ENCODE peak calls at places on chromosomes 12 and 14, in six cellular contexts. K is HepG2, I is HEK293T, E is K562, O is WTC11, J is H1. F is an unnamed sample.

GRCh38 chr12:55720894-55721444 is 776 bp downstream of the RDH5 start:
- DNase-seq in J (no peak), E (peak; percentile 56), K (peak; percentile 55), I (no peak), O (peak; percentile 49), F (peak; percentile 66)

GRCh38 chr14:65788876-65789859 is 376.6 kb downstream of the FUT8 start:
- DNase-seq in O (no peak), J (no peak), K (peak; percentile 3), I (no peak), E (no peak), F (no peak)

GRCh38 chr12:90809941-90810340 is 145.0 kb downstream of the CCER1 start:
- DNase-seq in I (no peak), J (no peak), K (no peak), O (no peak), E (no peak), F (no peak)

GRCh38 chr12:1083888-1084262 is 92.9 kb downstream of the ERC1 start:
- DNase-seq in E (no peak), J (no peak), K (peak; percentile 28), O (no peak), I (peak; percentile 56), F (no peak)

GRCh38 chr14:54895683-54896082 is 6.9 kb downstream of the GCH1 start:
- DNase-seq in K (no peak), J (no peak), I (no peak), O (no peak), E (no peak), F (no peak)

GRCh38 chr14:53613404-53614253 is 343.0 kb downstream of the BMP4 start:
- DNase-seq in I (no peak), J (no peak), E (no peak), K (peak; percentile 100), O (no peak), F (peak; percentile 86)

GRCh38 chr12:34363050-34363673 is 340.9 kb downstream of the ALG10 start:
- DNase-seq in E (peak; percentile 54), K (no peak), I (no peak), J (no peak), O (no peak), F (no peak)

GRCh38 chr14:20754308-20754707 is 8.6 kb downstream of the EDDM3A start:
- DNase-seq in E (no peak), O (no peak), K (no peak), I (no peak), J (no peak), F (no peak)

GRCh38 chr12:124480469-124481256 is 86.7 kb downstream of the NCOR2 start:
- DNase-seq in I (no peak), K (peak; percentile 71), E (peak; percentile 36), J (no peak), O (no peak), F (no peak)

GRCh38 chr12:22856120-22856699 is 231.2 kb downstream of the ETNK1 start:
- DNase-seq in I (peak; percentile 32), J (no peak), K (peak; percentile 20), O (no peak), E (peak; percentile 30), F (peak; percentile 7)

GRCh38 chr12:5163661-5164060 is 120.0 kb downstream of the KCNA5 start:
- DNase-seq in O (no peak), J (no peak), I (no peak), E (no peak), K (no peak), F (no peak)

GRCh38 chr12:46450279-46450748 is 77.7 kb upstream of the SLC38A2 start:
- DNase-seq in E (peak; percentile 81), K (no peak), I (no peak), O (no peak), J (no peak), F (no peak)

GRCh38 chr14:58987601-58988000 is 200.9 kb upstream of the DAAM1 start:
- DNase-seq in J (no peak), O (no peak), E (no peak), K (no peak), I (no peak), F (no peak)

GRCh38 chr12:107131832-107132616 is 38.7 kb upstream of the CRY1 start:
- DNase-seq in I (peak; percentile 67), J (peak; percentile 7), E (peak; percentile 64), O (no peak), K (peak; percentile 49), F (peak; percentile 44)

GRCh38 chr14:42732005-42732404 is 1125.3 kb downstream of the LRFN5 start:
- DNase-seq in I (no peak), J (no peak), K (no peak), E (no peak), O (no peak), F (no peak)

GRCh38 chr12:93824514-93825500 is 147.6 kb downstream of the CRADD start:
- DNase-seq in J (peak; percentile 36), O (peak; percentile 68), E (no peak), K (no peak), I (peak; percentile 40), F (no peak)

GRCh38 chr12:68352067-68352466 is 19.9 kb upstream of the MDM1 start:
- DNase-seq in E (peak; percentile 50), O (no peak), J (no peak), I (no peak), K (no peak), F (no peak)

GRCh38 chr14:105180598-105181528 is at the start of gene NUDT14:
- DNase-seq in I (peak; percentile 92), O (peak; percentile 78), K (no peak), J (no peak), E (peak; percentile 73), F (peak; percentile 46)

GRCh38 chr14:70714055-70714550 is 72.4 kb downstream of the TTC9 start:
- DNase-seq in K (peak; percentile 57), I (peak; percentile 54), E (peak; percentile 49), J (no peak), O (peak; percentile 44), F (peak; percentile 54)

GRCh38 chr12:59005195-59005961 is 85.1 kb upstream of the LRIG3 start:
- DNase-seq in E (no peak), O (no peak), J (no peak), I (no peak), K (no peak), F (no peak)

GRCh38 chr14:33809456-33809855 is 141.4 kb downstream of the EGLN3 start:
- DNase-seq in J (no peak), K (no peak), I (no peak), E (no peak), O (no peak), F (no peak)

GRCh38 chr12:6662906-6663742 is at the start of gene ING4:
- DNase-seq in E (peak; percentile 98), K (peak; percentile 99), I (peak; percentile 98), J (peak; percentile 95), O (peak; percentile 94), F (peak; percentile 99)

GRCh38 chr14:59346329-59346728 is 118.9 kb downstream of the GPR135 start:
- DNase-seq in O (no peak), J (no peak), E (no peak), K (no peak), I (no peak), F (no peak)

GRCh38 chr12:27779416-27779815 is 617 bp upstream of the KLHL42 start:
- DNase-seq in J (no peak), K (peak; percentile 10), O (peak; percentile 14), E (no peak), I (peak; percentile 27), F (no peak)

GRCh38 chr12:5222011-5222461 is 178.4 kb downstream of the KCNA5 start:
- DNase-seq in K (no peak), I (no peak), E (no peak), J (no peak), O (peak; percentile 54), F (no peak)

GRCh38 chr12:121090576-121091125 is 42.0 kb upstream of the P2RX7 start:
- DNase-seq in J (no peak), I (no peak), K (no peak), O (no peak), E (no peak), F (no peak)

GRCh38 chr14:63764620-63765139 is 36.8 kb upstream of the SGPP1 start:
- DNase-seq in E (no peak), I (no peak), O (no peak), J (no peak), K (peak; percentile 34), F (no peak)

GRCh38 chr12:63420206-63420644 is 248.1 kb downstream of the DPY19L2 start:
- DNase-seq in O (peak; percentile 80), E (peak; percentile 81), J (peak; percentile 58), K (peak; percentile 36), I (peak; percentile 73), F (peak; percentile 73)

GRCh38 chr12:124188561-124189405 is 106.1 kb upstream of the RFLNA start:
- DNase-seq in E (no peak), I (no peak), K (peak; percentile 30), J (no peak), O (no peak), F (no peak)

GRCh38 chr12:17588968-17589367 is 501.0 kb downstream of the RERGL start:
- DNase-seq in O (peak; percentile 24), I (peak; percentile 23), K (peak; percentile 2), E (no peak), J (peak; percentile 2), F (peak; percentile 4)
- TF ChIP-seq SP1 in O (no peak), I (no peak), K (no peak), E (no peak), J (no peak), F (no peak)

GRCh38 chr14:102496331-102496691 is 13.3 kb downstream of the ANKRD9 start:
- DNase-seq in I (no peak), K (no peak), J (no peak), E (no peak), O (no peak), F (no peak)
- TF ChIP-seq SP1 in I (no peak), K (no peak), J (no peak), E (no peak), O (no peak), F (no peak)

DNA sequence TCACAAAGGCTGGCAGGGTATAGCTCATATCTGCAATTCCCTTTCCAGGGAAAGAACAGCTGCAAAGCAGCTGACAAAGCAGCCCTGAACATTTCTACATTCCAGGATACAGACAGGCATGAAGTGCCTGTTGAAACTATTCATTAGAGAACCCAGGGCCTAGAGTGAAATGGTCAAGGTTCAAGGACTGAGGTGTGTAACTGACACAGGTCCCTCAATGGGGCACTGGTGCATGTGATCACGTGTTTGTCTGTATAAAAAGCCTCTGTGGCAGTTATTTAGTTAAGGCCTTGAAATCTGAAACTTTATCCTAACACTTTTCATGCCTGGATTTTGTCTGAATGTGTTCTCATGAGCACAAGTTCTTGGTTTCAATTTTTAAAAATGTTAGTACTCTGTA is 47.1 kb downstream of the GIT2 start:
- DNase-seq in E (no peak), O (no peak), K (peak; percentile 99), J (no peak), I (no peak), F (no peak)
- TF ChIP-seq SP1 in E (no peak), O (no peak), K (no peak), J (no peak), I (no peak), F (no peak)

DNA sequence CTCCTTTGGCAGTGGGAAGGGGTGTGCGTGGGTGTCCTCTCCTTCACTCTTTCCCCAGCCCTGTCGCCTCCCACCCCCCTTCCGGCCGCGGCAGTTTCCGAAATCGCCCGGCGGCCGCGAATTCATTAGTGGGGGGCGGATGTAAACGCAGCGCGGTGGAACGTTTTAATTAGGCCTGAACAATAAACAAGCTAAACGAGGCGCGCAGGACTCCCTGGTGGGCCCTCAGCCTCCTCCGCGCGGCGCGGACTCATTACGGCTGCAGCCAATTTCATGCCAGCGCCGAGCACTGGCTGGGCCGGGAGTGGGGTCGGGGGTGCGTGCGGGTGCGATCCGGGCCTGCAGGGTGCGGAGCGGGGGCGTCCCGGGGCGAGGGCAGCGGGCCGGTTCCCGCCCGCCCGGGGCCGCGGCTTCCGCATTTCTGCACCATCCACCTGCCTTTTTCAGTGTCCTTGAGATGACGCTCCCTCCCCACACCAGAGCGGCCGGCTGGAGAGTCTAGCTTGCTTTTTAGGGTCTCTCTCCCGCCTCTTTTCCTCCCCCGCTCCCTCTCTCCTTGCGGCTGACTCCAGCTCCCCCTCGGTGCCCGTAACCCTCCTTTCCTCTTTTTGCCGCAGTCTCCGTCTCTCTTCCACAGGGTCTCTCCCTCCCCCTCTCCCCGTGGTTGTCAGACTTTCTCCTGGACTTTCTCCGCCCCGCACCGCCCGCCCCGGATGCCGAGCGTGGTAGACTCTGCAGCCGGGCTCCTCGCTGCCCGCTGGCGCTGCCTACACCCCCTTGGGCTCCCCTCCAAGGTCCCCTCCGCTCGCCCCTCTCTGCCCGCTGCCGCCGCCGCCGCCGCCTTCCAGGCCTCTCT is at the start of gene CISTR:
- DNase-seq in E (no peak), J (no peak), K (no peak), O (peak; percentile 45), I (no peak), F (no peak)
- TF ChIP-seq SP1 in E (no peak), J (no peak), K (no peak), O (peak; percentile 12), I (no peak), F (no peak)

F was measured in HCT116.